ENCODE peak calls at places on chromosomes 16 and 17, in nine cellular contexts. L is stomach, N is IMR-90, W is K562, J is upper lobe of left lung, D is Peyer's patch, S is suprapubic skin, X is ovary, Y is uterus. K is an unnamed sample.

GRCh38 chr17:65633988-65634387 is 72.5 kb upstream of the AXIN2 start:
- DNase-seq in L (no peak), N (no peak), W (no peak), J (no peak), D (no peak), S (no peak), X (no peak), Y (no peak), K (no peak)

GRCh38 chr16:74608944-74609343 is 2.0 kb upstream of the GLG1 start:
- DNase-seq in L (no peak), N (no peak), W (peak; percentile 33), J (no peak), D (no peak), S (no peak), X (no peak), Y (no peak), K (no peak)

GRCh38 chr16:66845791-66846221 is 1.6 kb downstream of the CA7 start:
- DNase-seq in L (no peak), N (no peak), W (no peak), J (no peak), D (no peak), S (no peak), X (no peak), Y (no peak), K (peak; percentile 47)

GRCh38 chr17:54353789-54354525 is 531.2 kb downstream of the KIF2B start:
- DNase-seq in L (no peak), N (no peak), W (no peak), J (no peak), D (no peak), S (no peak), X (no peak), Y (no peak), K (no peak)

GRCh38 chr17:50101346-50102163 is 6.4 kb downstream of the PDK2 start:
- DNase-seq in L (peak; percentile 73), N (peak; percentile 26), W (peak; percentile 62), J (no peak), D (no peak), S (no peak), X (peak; percentile 91), Y (peak; percentile 69), K (peak; percentile 66)

GRCh38 chr17:83189013-83189672 is 109.7 kb downstream of the METRNL start:
- DNase-seq in L (no peak), N (no peak), W (no peak), J (no peak), D (no peak), S (peak; percentile 61), X (peak; percentile 52), Y (peak; percentile 7), K (no peak)

GRCh38 chr16:22372882-22373661 is 1.3 kb downstream of the CDR2 start:
- DNase-seq in L (no peak), N (no peak), W (no peak), J (no peak), D (no peak), S (no peak), X (no peak), Y (no peak), K (no peak)

GRCh38 chr17:33561935-33562334 is 268.8 kb upstream of the ASIC2 start:
- DNase-seq in L (no peak), N (no peak), W (no peak), J (no peak), D (no peak), S (no peak), X (no peak), Y (no peak), K (no peak)

GRCh38 chr17:50111687-50112655 is 16.8 kb downstream of the PDK2 start:
- DNase-seq in L (peak; percentile 46), N (no peak), W (no peak), J (no peak), D (no peak), S (peak; percentile 62), X (no peak), Y (no peak), K (peak; percentile 93)

GRCh38 chr16:55406651-55407050 is 72.3 kb upstream of the MMP2 start:
- DNase-seq in L (no peak), N (no peak), W (no peak), J (no peak), D (no peak), S (no peak), X (no peak), Y (no peak), K (no peak)

GRCh38 chr16:80778707-80779106 is 25.7 kb downstream of the CDYL2 start:
- DNase-seq in L (no peak), N (no peak), W (no peak), J (no peak), D (no peak), S (no peak), X (no peak), Y (no peak), K (no peak)

GRCh38 chr16:56965149-56965938 is 3.6 kb downstream of the CETP start:
- DNase-seq in L (no peak), N (peak; percentile 16), W (no peak), J (no peak), D (no peak), S (no peak), X (no peak), Y (no peak), K (no peak)

GRCh38 chr16:73214825-73215481 is 167.0 kb upstream of the ZFHX3 start:
- DNase-seq in L (no peak), N (peak; percentile 93), W (no peak), J (no peak), D (no peak), S (no peak), X (no peak), Y (peak; percentile 24), K (no peak)

GRCh38 chr16:6988846-6989245 is 343.8 kb upstream of the RBFOX1 start:
- DNase-seq in L (no peak), N (no peak), W (no peak), J (no peak), D (no peak), S (no peak), X (no peak), Y (no peak), K (no peak)

GRCh38 chr17:36131436-36131835 is 27.8 kb downstream of the CCL4 start:
- DNase-seq in L (no peak), N (no peak), W (no peak), J (no peak), D (no peak), S (no peak), X (no peak), Y (no peak), K (no peak)

GRCh38 chr16:81838794-81839193 is 59.7 kb downstream of the PLCG2 start:
- DNase-seq in L (no peak), N (peak; percentile 9), W (no peak), J (no peak), D (no peak), S (no peak), X (no peak), Y (no peak), K (no peak)

GRCh38 chr17:34400301-34400931 is 37.4 kb upstream of the CCL1 start:
- DNase-seq in L (no peak), N (no peak), W (no peak), J (no peak), D (no peak), S (no peak), X (no peak), Y (no peak), K (no peak)

GRCh38 chr17:3892095-3892998 is 506 bp downstream of the CAMKK1 start:
- DNase-seq in L (peak; percentile 65), N (peak; percentile 66), W (peak; percentile 65), J (peak; percentile 89), D (peak; percentile 92), S (peak; percentile 94), X (peak; percentile 85), Y (peak; percentile 87), K (peak; percentile 95)
- TF ChIP-seq POLR2A in L (no peak), N (peak; percentile 18), W (no peak), J (no peak), D (no peak), S (no peak), X (no peak), Y (peak; percentile 43), K (peak; percentile 87)

DNA sequence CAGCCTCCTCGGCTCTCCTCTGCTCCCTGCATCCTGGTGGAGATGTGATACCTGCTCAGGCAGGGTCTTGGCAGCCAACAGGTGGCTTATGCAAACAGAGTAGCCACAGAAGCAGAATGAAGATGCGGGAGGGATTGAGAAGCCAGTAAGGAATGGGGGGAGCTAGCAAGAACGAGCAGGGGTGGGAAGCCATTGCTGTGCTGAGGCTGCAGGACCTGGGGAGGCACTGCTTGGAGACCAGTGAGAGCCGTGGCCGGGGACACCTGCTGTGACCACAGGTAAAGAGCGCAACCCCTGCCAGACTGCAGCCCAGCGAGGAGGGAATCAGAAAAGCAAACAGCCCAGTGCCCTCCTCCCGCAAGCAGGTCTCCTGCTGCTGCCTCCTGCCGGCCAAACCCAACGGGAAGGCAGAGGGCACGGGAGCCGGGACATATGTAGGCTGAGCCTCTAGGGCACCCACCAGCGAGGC is 14.7 kb downstream of the AIPL1 start:
- DNase-seq in L (no peak), N (peak; percentile 1), W (peak; percentile 6), J (no peak), D (no peak), S (no peak), X (no peak), Y (no peak), K (no peak)
- H3K4me1 ChIP-seq in L (no peaks in the 10 kb centered on the region), N (no peaks in the 10 kb centered on the region), W (no peaks in the 10 kb centered on the region), J (no peaks in the 10 kb centered on the region), D (no peaks in the 10 kb centered on the region), S (no peaks in the 10 kb centered on the region), X (no peaks in the 10 kb centered on the region), Y (no peaks in the 10 kb centered on the region), K (no peaks in the 10 kb centered on the region)

DNA sequence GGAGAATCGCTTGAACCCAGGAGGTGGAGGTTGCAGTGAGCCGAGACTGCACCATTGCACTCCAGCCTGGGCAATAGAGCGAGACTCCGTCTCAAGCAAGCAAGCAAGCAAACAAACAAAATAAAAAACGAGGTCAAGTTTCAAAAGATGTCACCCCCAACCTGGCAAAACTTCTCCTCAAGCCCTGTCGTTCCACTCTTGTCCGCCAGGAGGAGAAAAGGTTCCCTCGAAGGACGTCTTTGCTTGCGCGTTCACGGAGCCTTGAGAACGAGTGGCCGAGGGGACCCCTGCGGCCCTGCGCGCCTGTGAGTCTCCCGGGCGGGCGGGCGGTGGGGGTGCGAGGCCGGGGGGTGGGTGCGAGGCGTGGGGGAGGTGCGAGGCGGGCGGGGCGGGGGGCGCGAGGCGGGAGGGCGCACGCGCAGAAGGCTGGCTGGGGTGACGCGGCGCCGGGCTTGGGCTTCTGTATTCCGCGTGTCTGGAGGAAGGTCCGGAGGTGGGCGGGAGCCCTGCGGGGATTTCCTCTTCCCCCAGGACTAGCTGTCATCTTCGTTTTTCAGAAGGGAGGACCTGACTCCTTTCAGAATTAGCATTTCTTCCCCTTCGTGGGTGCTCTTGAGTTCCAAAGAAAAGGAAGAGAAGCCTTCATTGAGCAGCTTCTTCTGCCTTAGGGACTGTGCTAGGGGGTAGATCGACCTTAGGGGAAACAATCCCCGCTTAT is 3.7 kb downstream of the SLC52A1 start:
- DNase-seq in L (peak; percentile 81), N (peak; percentile 73), W (peak; percentile 85), J (peak; percentile 81), D (peak; percentile 83), S (peak; percentile 89), X (peak; percentile 82), Y (peak; percentile 80), K (peak; percentile 70)
- H3K27ac ChIP-seq in L (peak overlapping the region; percentile 77), N (no peak overlapping the region), W (peak overlapping the region; percentile 45), J (peak overlapping the region; percentile 82), D (peak overlapping the region; percentile 79), S (peak overlapping the region; percentile 10), X (no peak overlapping the region), Y (peak overlapping the region; percentile 73), K (peak overlapping the region; percentile 79)

DNA sequence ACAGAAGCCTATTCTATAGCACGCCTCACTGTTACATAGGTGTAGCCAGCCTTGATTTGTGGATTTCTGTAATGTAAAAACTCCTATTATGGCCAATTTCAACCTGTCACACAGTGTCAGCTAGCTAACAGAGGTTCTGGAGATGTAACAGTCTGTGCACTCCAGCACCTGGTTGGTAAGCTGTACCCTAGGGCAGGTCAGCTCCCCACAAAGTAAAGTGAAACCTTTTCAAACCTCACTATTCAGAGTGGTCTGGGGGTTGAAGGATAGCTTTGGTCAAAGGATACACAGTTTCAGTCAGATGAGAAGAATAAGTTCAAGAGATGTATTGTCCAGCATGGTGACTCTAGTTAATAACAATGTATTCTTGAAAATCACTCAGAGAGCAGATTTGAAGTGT is 28.5 kb upstream of the TBX2 start:
- DNase-seq in L (no peak), N (no peak), W (no peak), J (no peak), D (no peak), S (no peak), X (no peak), Y (no peak), K (no peak)
- TF ChIP-seq POLR2A in L (no peak), N (no peak), W (no peak), J (no peak), D (no peak), S (no peak), X (no peak), Y (no peak), K (no peak)